ENCODE peak calls at places on chromosomes 13 and 19, in five cellular contexts. T, O, C, R and M are unnamed samples. For H3K4me1, the result is how much of the 10 kb centered on the place peaks cover.

GRCh38 chr19:55341191-55342043 is 1.7 kb downstream of the KMT5C start:
- DNase-seq in T (peak), O (peak), R (peak), C (peak), M (no peak)

GRCh38 chr19:531009-531752 is 379 bp upstream of the CDC34 start:
- DNase-seq in R (peak), C (peak), O (peak), T (peak), M (peak)

GRCh38 chr19:46372901-46373572 is 26.1 kb downstream of the PPP5C start:
- DNase-seq in T (no peak), O (no peak), R (peak), C (no peak), M (no peak)

GRCh38 chr19:17205237-17206140 is 9.7 kb upstream of the USE1 start:
- DNase-seq in C (peak), T (peak), R (peak), O (peak), M (peak)

GRCh38 chr13:26557393-26558073 is at the start of gene WASF3:
- DNase-seq in O (peak), T (peak), C (peak), R (peak), M (peak)

GRCh38 chr19:10416380-10417257 is 3.7 kb upstream of the PDE4A start:
- DNase-seq in C (peak), T (peak), O (peak), R (peak), M (peak)

GRCh38 chr13:46211116-46211515 is 612 bp upstream of the LRRC63 start:
- DNase-seq in O (no peak), R (no peak), T (no peak), C (no peak), M (no peak)

GRCh38 chr19:46015080-46015960 is 7.5 kb downstream of the PGLYRP1 start:
- DNase-seq in R (peak), C (no peak), O (peak), T (peak), M (peak)

GRCh38 chr13:97710797-97711196 is 242.7 kb upstream of the IPO5 start:
- DNase-seq in O (no peak), T (no peak), R (no peak), C (no peak), M (no peak)

GRCh38 chr19:3270908-3271307 is 46.4 kb downstream of the CELF5 start:
- DNase-seq in T (no peak), R (no peak), C (peak), O (no peak), M (no peak)

GRCh38 chr13:28258401-28258800 is 120.1 kb downstream of the PAN3 start:
- DNase-seq in O (no peak), T (no peak), C (no peak), R (no peak), M (no peak)

GRCh38 chr13:51673165-51673564 is 88.9 kb downstream of the WDFY2 start:
- DNase-seq in R (no peak), C (no peak), O (no peak), T (no peak), M (no peak)

GRCh38 chr19:6738726-6739389 is 622 bp upstream of the TRIP10 start:
- DNase-seq in C (peak), O (peak), T (peak), R (peak), M (peak)

GRCh38 chr19:46784262-46785053 is 3.9 kb downstream of the SLC1A5 start:
- DNase-seq in T (peak), R (peak), O (peak), C (peak), M (peak)

GRCh38 chr19:1853295-1854031 is 5.2 kb upstream of the REXO1 start:
- DNase-seq in O (peak), C (peak), R (peak), T (peak), M (peak)

GRCh38 chr13:101018720-101019119 is 344.1 kb upstream of the TMTC4 start:
- DNase-seq in O (no peak), C (peak), R (no peak), T (no peak), M (no peak)

GRCh38 chr19:45152504-45153338 is 8.1 kb downstream of the NKPD1 start:
- DNase-seq in R (peak), T (peak), C (peak), O (peak), M (peak)

GRCh38 chr13:66556306-66556705 is 673.8 kb downstream of the PCDH9 start:
- DNase-seq in T (no peak), C (peak), O (no peak), R (no peak), M (no peak)

GRCh38 chr19:4172861-4173473 is 9.4 kb downstream of the SIRT6 start:
- DNase-seq in R (peak), O (peak), C (peak), T (peak), M (peak)

GRCh38 chr19:18514800-18515682 is 6.8 kb downstream of the ELL start:
- DNase-seq in T (no peak), O (peak), C (peak), R (peak), M (peak)

GRCh38 chr19:18457478-18458331 is 19.8 kb upstream of the ISYNA1 start:
- DNase-seq in C (no peak), R (no peak), O (no peak), T (no peak), M (no peak)

GRCh38 chr13:99857738-99858137 is 113.8 kb downstream of the ZIC5 start:
- DNase-seq in O (no peak), C (no peak), T (no peak), R (no peak), M (no peak)

GRCh38 chr13:50796463-50796862 is 47.0 kb downstream of the DLEU7 start:
- DNase-seq in O (no peak), T (no peak), C (no peak), R (no peak), M (no peak)

GRCh38 chr13:99984463-99985242 is 3.1 kb downstream of the ZIC2 start:
- DNase-seq in C (no peak), R (no peak), T (no peak), O (no peak), M (no peak)

GRCh38 chr13:37417042-37417441 is 181.5 kb downstream of the POSTN start:
- DNase-seq in T (no peak), R (no peak), O (no peak), C (peak), M (no peak)

GRCh38 chr19:23799321-23799720 is 40.6 kb upstream of the ZNF681 start:
- DNase-seq in R (no peak), T (no peak), O (no peak), C (no peak), M (no peak)

GRCh38 chr19:45161715-45162463 is 1.1 kb upstream of the NKPD1 start:
- DNase-seq in R (no peak), C (peak), O (no peak), T (no peak), M (no peak)

GRCh38 chr19:31991984-31992655 is 353.3 kb upstream of the ZNF507 start:
- DNase-seq in C (no peak), O (no peak), T (no peak), R (no peak), M (no peak)

GRCh38 chr19:29845576-29846176 is 33.9 kb downstream of the CCNE1 start:
- DNase-seq in R (no peak), O (peak), T (peak), C (peak), M (peak)

GRCh38 chr13:72463561-72463960 is 263.9 kb downstream of the MZT1 start:
- DNase-seq in R (peak), C (no peak), O (no peak), T (no peak), M (no peak)

GRCh38 chr13:60397693-60398437 is 845 bp downstream of the TDRD3 start:
- DNase-seq in C (peak), T (peak), O (peak), R (peak), M (peak)

GRCh38 chr19:42412661-42413076 is 14.5 kb downstream of the LIPE start:
- DNase-seq in C (no peak), O (no peak), T (no peak), R (no peak), M (peak)

DNA sequence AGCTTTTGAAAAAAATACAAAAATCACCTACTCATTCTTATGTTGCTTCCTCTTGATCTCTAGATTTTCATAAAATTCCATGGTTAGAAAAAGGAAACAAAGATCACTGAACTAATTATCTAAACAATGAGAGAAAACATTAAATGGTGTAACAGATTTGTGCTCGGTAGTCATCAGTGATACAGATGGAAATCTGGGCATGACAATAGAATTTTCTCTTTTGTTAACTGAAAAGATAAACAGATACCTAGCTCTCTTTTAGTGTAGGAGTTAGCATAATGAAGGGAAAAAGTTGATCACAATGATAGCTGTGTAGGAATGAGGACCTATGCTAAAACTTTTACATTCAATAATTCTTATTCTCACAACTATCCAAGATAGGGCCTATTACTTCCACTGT is 103.7 kb downstream of the TBC1D4 start:
- DNase-seq in R (no peak), O (no peak), C (no peak), T (no peak), M (no peak)
- TF ChIP-seq POLR2A in R (no peak), O (no peak), C (no peak), T (no peak), M (no peak)

DNA sequence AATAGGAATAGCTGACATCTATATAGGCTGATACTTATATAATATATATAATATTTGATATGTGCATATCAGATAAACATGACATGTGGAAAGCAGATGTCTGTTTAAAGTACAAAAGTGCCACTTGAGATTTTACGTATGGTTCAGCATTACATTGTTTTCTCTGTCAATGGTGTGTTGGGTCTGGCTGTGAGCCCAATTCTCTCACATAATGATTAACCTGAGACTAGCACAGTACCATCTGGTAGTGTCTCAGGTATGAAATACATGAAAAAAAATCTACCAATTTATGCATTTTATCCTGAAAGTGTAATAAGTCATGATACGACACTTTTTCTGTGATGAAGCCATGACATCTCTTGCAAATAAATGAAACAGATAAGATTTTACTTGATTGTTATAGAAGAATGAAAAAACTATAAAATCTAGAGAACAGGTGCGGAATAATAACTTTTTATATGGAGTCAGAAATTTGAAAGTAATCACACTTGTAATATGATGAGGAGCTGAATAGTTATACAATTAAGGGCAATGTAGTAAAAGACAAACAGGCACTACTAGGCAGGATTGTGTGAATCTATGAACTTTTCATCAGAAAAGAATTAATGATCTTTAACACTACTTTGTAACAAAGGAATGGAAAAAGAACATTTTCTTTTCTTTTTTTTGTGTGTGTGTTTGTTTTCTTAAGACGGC is 1405.0 kb downstream of the OLFM4 start:
- DNase-seq in T (no peak), O (no peak), R (no peak), C (no peak), M (no peak)
- TF ChIP-seq CTCF in T (no peak), O (no peak), R (no peak), C (no peak), M (no peak)

GRCh38 chr13:113838711-113839201 is 25.1 kb downstream of the GAS6 start:
- DNase-seq in O (peak), T (no peak), R (no peak), C (no peak), M (no peak)

GRCh38 chr13:113842336-113843062 is 21.4 kb downstream of the GAS6 start:
- DNase-seq in C (no peak), O (peak), T (no peak), R (no peak), M (peak)

GRCh38 chr13:113839536-113840204 is 24.2 kb downstream of the GAS6 start:
- DNase-seq in R (no peak), O (peak), T (no peak), C (no peak), M (no peak)

GRCh38 chr13:113841355-113841653 is 22.6 kb downstream of the GAS6 start:
- DNase-seq in R (no peak), C (no peak), O (no peak), T (no peak), M (no peak)

DNA sequence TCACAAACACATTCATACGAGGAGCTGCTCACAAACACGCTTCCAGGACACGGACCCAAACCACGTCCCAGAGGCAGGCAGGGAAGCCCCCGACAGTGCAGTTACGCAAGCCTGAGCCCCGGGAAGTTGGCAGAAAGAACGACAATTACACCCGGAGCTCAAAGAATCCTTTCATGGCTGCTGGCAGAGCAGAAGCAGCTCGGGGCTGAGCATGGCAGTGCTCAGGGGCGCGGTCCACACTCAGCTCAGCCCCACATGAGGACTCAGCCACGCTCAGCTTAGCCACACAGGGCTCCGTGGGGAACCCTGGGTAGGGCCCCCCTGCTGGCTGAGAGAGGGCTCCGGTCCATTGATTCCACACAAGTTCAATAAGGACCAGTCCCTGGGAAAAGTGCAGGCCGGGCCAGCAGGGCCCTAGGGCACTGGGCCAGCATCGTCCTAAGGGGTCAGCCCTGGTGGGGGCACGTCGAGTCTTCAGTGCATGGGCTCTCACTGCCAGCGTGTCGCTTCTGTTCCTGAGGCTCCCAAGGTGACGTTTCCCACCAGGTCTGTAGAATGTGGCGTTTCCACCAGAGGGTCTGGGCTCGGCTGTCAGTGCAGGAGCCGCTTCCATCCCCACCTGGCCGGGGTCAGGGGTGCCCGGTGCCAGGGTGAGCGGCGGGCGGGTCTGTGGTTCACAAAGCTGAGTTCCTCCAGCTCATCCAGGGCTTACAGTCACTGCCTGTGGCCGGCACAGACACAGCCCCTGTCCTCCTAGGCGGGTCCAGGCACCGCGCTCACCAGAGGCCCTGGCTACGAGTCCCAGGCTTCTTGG is 23.1 kb downstream of the GAS6 start:
- DNase-seq in R (no peak), C (no peak), T (no peak), O (peak), M (peak)
- H3K4me1 ChIP-seq in R (under half), C (under half), T (under half), O (under half), M (under half)

GRCh38 chr13:102800145-102801041 is 1.5 kb downstream of the BIVM start:
- DNase-seq in O (peak), T (peak), C (peak), R (peak), M (peak)
- TF ChIP-seq POLR2A in O (no peak), T (no peak), C (peak), R (no peak), M (no peak)

DNA sequence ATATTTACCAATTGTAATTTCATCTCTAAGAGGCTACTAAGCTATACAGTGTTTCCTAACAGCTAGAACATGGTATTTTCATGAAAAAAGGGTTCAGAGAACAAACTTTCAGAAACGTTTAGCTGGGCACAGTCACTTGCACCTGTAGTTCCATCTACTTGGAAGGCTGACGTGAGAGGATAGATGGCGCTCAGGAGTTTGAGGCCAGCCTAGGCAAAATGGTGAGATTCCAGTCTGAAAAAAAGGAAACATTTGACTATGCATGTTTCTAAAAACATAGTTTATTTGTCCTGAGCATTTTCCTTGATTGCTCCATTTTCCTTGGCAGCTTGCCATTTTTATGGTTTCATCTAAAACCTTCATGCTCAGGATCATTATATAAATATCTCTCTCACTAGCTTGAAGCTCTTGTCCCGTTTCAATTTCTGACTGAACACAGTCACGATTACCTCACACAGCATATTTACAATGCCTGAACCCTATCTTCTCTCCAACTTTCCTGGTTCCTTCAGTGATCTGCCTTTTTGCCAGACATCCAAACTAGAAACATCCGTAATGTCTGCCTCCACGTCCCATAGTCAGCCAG is 200.8 kb downstream of the RGCC start:
- DNase-seq in O (no peak), T (no peak), C (peak), R (no peak), M (no peak)
- TF ChIP-seq CTCF in O (no peak), T (no peak), C (peak), R (no peak), M (no peak)